ENCODE peak calls at places on chromosomes 1 and 21, in five cellular contexts. K is caudate nucleus, Y is kidney epithelial cell, Q is globus pallidus, N is RPMI7951. W is an unnamed sample.

GRCh38 chr1:203219934-203220333 is 9.5 kb downstream of the CHIT1 start:
- DNase-seq in Y (no peak), N (no peak), Q (no peak), K (no peak), W (no peak)

GRCh38 chr1:198496216-198497143 is 44.0 kb downstream of the ATP6V1G3 start:
- DNase-seq in Q (no peak), Y (no peak), N (peak), K (no peak), W (peak)

GRCh38 chr1:117832453-117832852 is 97.0 kb downstream of the GDAP2 start:
- DNase-seq in Y (no peak), Q (no peak), K (no peak), N (no peak), W (no peak)

GRCh38 chr21:35179990-35180557 is 131.0 kb upstream of the RUNX1 start:
- DNase-seq in K (no peak), Y (no peak), Q (no peak), N (peak), W (peak)

GRCh38 chr1:18881642-18882431 is 20.5 kb downstream of the ALDH4A1 start:
- DNase-seq in N (no peak), Q (no peak), Y (no peak), K (no peak), W (no peak)

GRCh38 chr21:17388226-17388625 is 124.6 kb upstream of the CXADR start:
- DNase-seq in K (peak), N (no peak), Q (peak), Y (no peak), W (no peak)

GRCh38 chr1:18996548-18997177 is 40.2 kb upstream of the IFFO2 start:
- DNase-seq in N (no peak), Y (no peak), Q (no peak), K (no peak), W (no peak)

GRCh38 chr1:36366091-36366661 is 19.5 kb downstream of the STK40 start:
- DNase-seq in Y (no peak), N (no peak), K (peak), Q (peak), W (no peak)

GRCh38 chr1:207004931-207005830 is 27.4 kb downstream of the C1orf116 start:
- DNase-seq in N (peak), Y (no peak), K (no peak), Q (peak), W (peak)

GRCh38 chr1:91929246-91929645 is 20.0 kb upstream of the BRDT start:
- DNase-seq in N (no peak), K (no peak), Q (no peak), Y (no peak), W (no peak)

GRCh38 chr1:171653796-171654704 is 1.6 kb upstream of the MYOC start:
- DNase-seq in Y (no peak), Q (no peak), N (peak), K (no peak), W (peak)

GRCh38 chr1:30343562-30343961 is 379.8 kb downstream of the MATN1 start:
- DNase-seq in N (no peak), Y (no peak), K (no peak), Q (no peak), W (no peak)

GRCh38 chr1:230247921-230248778 is 178.0 kb downstream of the PGBD5 start:
- DNase-seq in Q (no peak), Y (no peak), N (no peak), K (no peak), W (no peak)

GRCh38 chr1:31574749-31575372 is 1.5 kb upstream of the TINAGL1 start:
- DNase-seq in Y (no peak), K (no peak), N (no peak), Q (no peak), W (no peak)

GRCh38 chr21:14773777-14774345 is 227.7 kb upstream of the SAMSN1 start:
- DNase-seq in Q (peak), N (no peak), Y (no peak), K (no peak), W (no peak)

GRCh38 chr1:164578474-164579200 is 19.7 kb downstream of the PBX1 start:
- DNase-seq in Q (no peak), N (no peak), Y (no peak), K (no peak), W (no peak)

GRCh38 chr1:153465728-153466625 is 5.5 kb upstream of the S100A7 start:
- DNase-seq in Q (no peak), N (peak), K (no peak), Y (no peak), W (peak)

GRCh38 chr1:177998696-177999631 is 29.1 kb upstream of the SEC16B start:
- DNase-seq in K (no peak), N (no peak), Q (no peak), Y (no peak), W (no peak)

GRCh38 chr1:170445096-170445495 is 86.9 kb upstream of the GORAB start:
- DNase-seq in Q (no peak), K (no peak), N (peak), Y (no peak), W (peak)

GRCh38 chr1:226497991-226498689 is 50.4 kb upstream of the STUM start:
- DNase-seq in K (peak), Q (peak), Y (no peak), N (no peak), W (no peak)

GRCh38 chr1:21000245-21000594 is 176.5 kb downstream of the EIF4G3 start:
- DNase-seq in Y (no peak), Q (no peak), K (no peak), N (no peak), W (no peak)

GRCh38 chr21:44006017-44006624 is 6.0 kb upstream of the TRAPPC10 start:
- DNase-seq in K (no peak), N (peak), Y (peak), Q (no peak), W (peak)

GRCh38 chr21:45123440-45123839 is 49.1 kb downstream of the ADARB1 start:
- DNase-seq in K (no peak), Q (no peak), Y (no peak), N (no peak), W (no peak)

GRCh38 chr1:39566441-39567137 is 10.0 kb downstream of the PABPC4 start:
- DNase-seq in Q (no peak), K (no peak), Y (no peak), N (no peak), W (no peak)

GRCh38 chr21:26964379-26964778 is 2.5 kb downstream of the ADAMTS5 start:
- DNase-seq in K (no peak), Y (peak), Q (no peak), N (no peak), W (no peak)

GRCh38 chr1:3317456-3317855 is 137.0 kb upstream of the ARHGEF16 start:
- DNase-seq in K (no peak), Y (no peak), N (no peak), Q (no peak), W (no peak)

GRCh38 chr21:41366522-41367151 is 4.8 kb downstream of the MX2 start:
- DNase-seq in K (no peak), Y (peak), Q (no peak), N (peak), W (peak)

GRCh38 chr1:222461941-222462340 is 86.0 kb downstream of the HHIPL2 start:
- DNase-seq in K (no peak), N (no peak), Y (no peak), Q (no peak), W (no peak)

GRCh38 chr1:46927249-46927835 is 13.9 kb downstream of the CYP4A11 start:
- DNase-seq in N (no peak), Q (no peak), K (no peak), Y (no peak), W (no peak)

GRCh38 chr1:169326644-169327316 is 40.8 kb downstream of the NME7 start:
- DNase-seq in K (no peak), N (peak), Y (no peak), Q (no peak), W (peak)

W was measured in A172.